ENCODE peak calls at places on chromosomes 16 and 17, in seven cellular contexts. X is tibial artery; Z is pons; Q is mucosa of gallbladder; Y is putamen; N is activated naive CD4-positive, alpha-beta T cell treated with Interleukin-2 at 50 U/mL for 16 hours; F is IMR-90. I is an unnamed sample.

GRCh38 chr17:77425791-77426641 is 285.2 kb downstream of the SEC14L1 start:
- DNase-seq in N (no peak), Q (peak; percentile 80), F (peak; percentile 87), Z (no peak), X (no peak), Y (no peak), I (peak; percentile 85)

GRCh38 chr17:70357196-70357595 is 187.9 kb downstream of the KCNJ2 start:
- DNase-seq in Z (no peak), Y (no peak), X (no peak), F (no peak), Q (no peak), N (no peak), I (no peak)

GRCh38 chr16:3283525-3284447 is 495 bp downstream of the ZNF263 start:
- DNase-seq in Y (no peak), F (no peak), Z (no peak), Q (no peak), X (no peak), N (no peak), I (peak; percentile 7)

GRCh38 chr17:27558842-27559505 is 72.0 kb upstream of the LGALS9 start:
- DNase-seq in Z (no peak), N (no peak), Y (no peak), Q (no peak), F (no peak), X (no peak), I (no peak)

GRCh38 chr17:16962804-16963203 is 9.1 kb downstream of the TNFRSF13B start:
- DNase-seq in F (no peak), Y (no peak), Z (no peak), X (no peak), N (no peak), Q (no peak), I (no peak)

GRCh38 chr16:86443508-86444130 is 66.7 kb upstream of the FOXF1 start:
- DNase-seq in Z (no peak), Y (no peak), N (no peak), Q (no peak), F (no peak), X (no peak), I (no peak)

GRCh38 chr17:18043491-18043890 is 4.3 kb downstream of the GID4 start:
- DNase-seq in F (peak; percentile 33), X (no peak), Q (no peak), Y (no peak), Z (peak; percentile 43), N (no peak), I (peak; percentile 40)

GRCh38 chr16:1280783-1281182 is 24.9 kb downstream of the TPSD1 start:
- DNase-seq in Q (no peak), Z (no peak), N (no peak), X (no peak), F (no peak), Y (no peak), I (no peak)

GRCh38 chr17:59706900-59707181 is 389 bp downstream of the PTRH2 start:
- DNase-seq in X (no peak), N (peak; percentile 39), F (no peak), Z (no peak), Y (no peak), Q (no peak), I (no peak)

GRCh38 chr17:8408371-8408770 is 10.7 kb upstream of the RNF222 start:
- DNase-seq in F (no peak), Z (no peak), X (no peak), Y (no peak), Q (peak; percentile 62), N (no peak), I (no peak)

GRCh38 chr17:32882734-32883133 is 5.8 kb upstream of the MYO1D start:
- DNase-seq in Z (no peak), X (no peak), F (peak; percentile 32), Y (no peak), N (peak; percentile 33), Q (no peak), I (no peak)

GRCh38 chr16:65319621-65320231 is 197.9 kb upstream of the CDH11 start:
- DNase-seq in Q (no peak), N (no peak), F (no peak), X (no peak), Z (no peak), Y (no peak), I (no peak)

GRCh38 chr17:78416791-78417530 is 38.5 kb downstream of the PGS1 start:
- DNase-seq in F (no peak), N (no peak), Q (peak; percentile 25), Z (peak; percentile 83), X (peak; percentile 67), Y (peak; percentile 54), I (no peak)

GRCh38 chr17:17175917-17176316 is 30.2 kb downstream of the PLD6 start:
- DNase-seq in Q (no peak), F (no peak), Y (no peak), Z (no peak), N (no peak), X (no peak), I (no peak)

GRCh38 chr17:28724500-28725165 is 1.4 kb downstream of the TLCD1 start:
- DNase-seq in F (no peak), Z (no peak), X (no peak), Q (no peak), N (no peak), Y (no peak), I (no peak)

GRCh38 chr17:34865696-34866095 is 95.6 kb downstream of the CCT6B start:
- DNase-seq in F (no peak), Z (no peak), N (no peak), X (no peak), Y (no peak), Q (no peak), I (no peak)

GRCh38 chr16:88743693-88744519 is 37.6 kb downstream of the CTU2 start:
- DNase-seq in N (peak; percentile 76), F (peak; percentile 55), Q (peak; percentile 76), Z (peak; percentile 45), X (peak; percentile 73), Y (no peak), I (peak; percentile 43)

GRCh38 chr17:50661795-50662391 is 27.2 kb downstream of the ABCC3 start:
- DNase-seq in F (peak; percentile 93), N (peak; percentile 19), Y (no peak), Z (no peak), Q (peak; percentile 85), X (peak; percentile 30), I (peak; percentile 88)

GRCh38 chr16:27321013-27321960 is 7.5 kb downstream of the IL4R start:
- DNase-seq in X (peak; percentile 15), Z (no peak), Q (no peak), N (no peak), Y (no peak), F (peak; percentile 48), I (peak; percentile 63)

GRCh38 chr17:36932383-36933173 is 4.7 kb upstream of the LHX1 start:
- DNase-seq in X (no peak), Y (no peak), F (no peak), Q (no peak), N (no peak), Z (no peak), I (no peak)

GRCh38 chr17:44023545-44024270 is 8.9 kb upstream of the TMEM101 start:
- DNase-seq in Y (no peak), Z (no peak), N (no peak), F (no peak), Q (no peak), X (no peak), I (no peak)

GRCh38 chr16:87956771-87957279 is 5.6 kb downstream of the BANP start:
- DNase-seq in Z (no peak), Y (no peak), Q (no peak), X (no peak), N (peak; percentile 20), F (peak; percentile 85), I (peak; percentile 66)

GRCh38 chr16:49457196-49457595 is 83.6 kb downstream of the C16orf78 start:
- DNase-seq in Z (no peak), X (no peak), N (no peak), Q (no peak), F (no peak), Y (no peak), I (no peak)

GRCh38 chr17:19343256-19343630 is 19.3 kb downstream of the B9D1 start:
- DNase-seq in Y (no peak), X (no peak), Z (no peak), N (no peak), F (no peak), Q (no peak), I (no peak)

GRCh38 chr16:27365142-27366089 is 36.6 kb upstream of the IL21R start:
- DNase-seq in Z (no peak), Y (no peak), Q (no peak), N (no peak), F (peak; percentile 84), X (no peak), I (no peak)

GRCh38 chr16:75420987-75421819 is 12.1 kb downstream of the CFDP1 start:
- DNase-seq in X (peak; percentile 62), Z (no peak), F (peak; percentile 45), Y (no peak), Q (peak; percentile 48), N (peak; percentile 29), I (peak; percentile 39)

GRCh38 chr16:76583466-76583865 is 306.3 kb downstream of the CNTNAP4 start:
- DNase-seq in F (no peak), Z (peak; percentile 49), X (no peak), Q (no peak), Y (peak; percentile 14), N (no peak), I (no peak)

GRCh38 chr17:50598487-50598886 is 36.2 kb upstream of the ABCC3 start:
- DNase-seq in N (no peak), X (no peak), F (no peak), Q (no peak), Y (no peak), Z (no peak), I (no peak)

GRCh38 chr17:65633988-65634387 is 72.5 kb upstream of the AXIN2 start:
- DNase-seq in Z (no peak), X (no peak), Y (no peak), Q (no peak), F (no peak), N (no peak), I (no peak)

GRCh38 chr17:68431661-68432071 is 25.6 kb downstream of the WIPI1 start:
- DNase-seq in Q (no peak), Z (no peak), X (no peak), Y (no peak), F (peak; percentile 23), N (peak; percentile 48), I (peak; percentile 38)

GRCh38 chr17:78960945-78961344 is 18.8 kb downstream of the LGALS3BP start:
- DNase-seq in Z (no peak), Y (no peak), N (no peak), F (no peak), X (no peak), Q (peak; percentile 46), I (peak; percentile 69)

GRCh38 chr17:64400644-64401043 is 10.0 kb upstream of the PECAM1 start:
- DNase-seq in N (no peak), F (no peak), Z (peak; percentile 53), X (no peak), Q (no peak), Y (no peak), I (no peak)

GRCh38 chr16:11361043-11361442 is 15.8 kb downstream of the RMI2 start:
- DNase-seq in Y (no peak), X (no peak), N (no peak), Q (no peak), Z (no peak), F (no peak), I (no peak)